ENCODE peak calls at places on chromosomes 5 and 9, in five cellular contexts. T, D, K, R and N are unnamed samples.

GRCh38 chr5:14628346-14628745 is 36.2 kb upstream of the OTULIN start:
- DNase-seq in T (peak; percentile 61), D (peak; percentile 19), K (peak; percentile 76), R (peak; percentile 67), N (peak; percentile 72)

GRCh38 chr9:96605328-96605727 is 14.3 kb downstream of the CDC14B start:
- DNase-seq in T (no peak), D (no peak), K (peak; percentile 29), R (peak; percentile 7), N (no peak)

GRCh38 chr9:94906713-94907112 is 180.2 kb downstream of the AOPEP start:
- DNase-seq in T (no peak), D (no peak), K (no peak), R (no peak), N (no peak)

GRCh38 chr5:23763170-23763569 is 255.8 kb downstream of the PRDM9 start:
- DNase-seq in T (no peak), D (no peak), K (no peak), R (no peak), N (no peak)

GRCh38 chr9:137828527-137829259 is 48.9 kb upstream of the CACNA1B start:
- DNase-seq in T (peak; percentile 30), D (no peak), K (peak; percentile 79), R (peak; percentile 52), N (peak; percentile 13)

GRCh38 chr5:122429545-122430327 is 117.7 kb downstream of the SNCAIP start:
- DNase-seq in T (no peak), D (no peak), K (peak; percentile 80), R (no peak), N (no peak)

GRCh38 chr5:143600396-143601075 is 197.1 kb upstream of the NR3C1 start:
- DNase-seq in T (no peak), D (no peak), K (no peak), R (no peak), N (peak; percentile 52)

GRCh38 chr5:138276402-138277054 is 2.1 kb upstream of the GFRA3 start:
- DNase-seq in T (no peak), D (no peak), K (peak; percentile 20), R (no peak), N (peak; percentile 11)

GRCh38 chr9:94178927-94179326 is 80.2 kb upstream of the ZNF169 start:
- DNase-seq in T (no peak), D (no peak), K (no peak), R (no peak), N (no peak)

GRCh38 chr9:28136113-28136512 is 562.8 kb upstream of the C9orf72 start:
- DNase-seq in T (no peak), D (no peak), K (peak; percentile 31), R (no peak), N (no peak)

GRCh38 chr9:112747094-112747493 is 3.5 kb upstream of the SNX30 start:
- DNase-seq in T (no peak), D (no peak), K (no peak), R (no peak), N (no peak)

GRCh38 chr5:100872409-100873190 is 30.5 kb downstream of the ST8SIA4 start:
- DNase-seq in T (no peak), D (no peak), K (no peak), R (no peak), N (no peak)

GRCh38 chr5:163978897-163979296 is 473.5 kb downstream of the MAT2B start:
- DNase-seq in T (peak; percentile 6), D (no peak), K (peak; percentile 35), R (no peak), N (peak; percentile 29)

GRCh38 chr5:149144637-149145036 is 3.3 kb downstream of the ABLIM3 start:
- DNase-seq in T (no peak), D (no peak), K (no peak), R (no peak), N (no peak)

GRCh38 chr5:153699035-153699434 is 208.6 kb downstream of the GRIA1 start:
- DNase-seq in T (no peak), D (no peak), K (no peak), R (no peak), N (peak; percentile 20)

GRCh38 chr9:92035146-92035545 is 80.1 kb downstream of the SPTLC1 start:
- DNase-seq in T (no peak), D (no peak), K (no peak), R (no peak), N (no peak)

GRCh38 chr5:10199700-10200099 is 50.0 kb downstream of the ATPSCKMT start:
- DNase-seq in T (no peak), D (no peak), K (no peak), R (no peak), N (no peak)

GRCh38 chr5:159976921-159977320 is 32.0 kb upstream of the TTC1 start:
- DNase-seq in T (no peak), D (no peak), K (no peak), R (no peak), N (no peak)

GRCh38 chr5:159972538-159973362 is 36.2 kb upstream of the TTC1 start:
- DNase-seq in T (no peak), D (no peak), K (peak; percentile 53), R (no peak), N (no peak)

GRCh38 chr5:159978358-159978757 is 30.6 kb upstream of the TTC1 start:
- DNase-seq in T (no peak), D (no peak), K (no peak), R (no peak), N (no peak)

GRCh38 chr5:159971931-159972461 is 36.9 kb upstream of the TTC1 start:
- DNase-seq in T (no peak), D (no peak), K (peak; percentile 65), R (peak; percentile 49), N (no peak)

DNA sequence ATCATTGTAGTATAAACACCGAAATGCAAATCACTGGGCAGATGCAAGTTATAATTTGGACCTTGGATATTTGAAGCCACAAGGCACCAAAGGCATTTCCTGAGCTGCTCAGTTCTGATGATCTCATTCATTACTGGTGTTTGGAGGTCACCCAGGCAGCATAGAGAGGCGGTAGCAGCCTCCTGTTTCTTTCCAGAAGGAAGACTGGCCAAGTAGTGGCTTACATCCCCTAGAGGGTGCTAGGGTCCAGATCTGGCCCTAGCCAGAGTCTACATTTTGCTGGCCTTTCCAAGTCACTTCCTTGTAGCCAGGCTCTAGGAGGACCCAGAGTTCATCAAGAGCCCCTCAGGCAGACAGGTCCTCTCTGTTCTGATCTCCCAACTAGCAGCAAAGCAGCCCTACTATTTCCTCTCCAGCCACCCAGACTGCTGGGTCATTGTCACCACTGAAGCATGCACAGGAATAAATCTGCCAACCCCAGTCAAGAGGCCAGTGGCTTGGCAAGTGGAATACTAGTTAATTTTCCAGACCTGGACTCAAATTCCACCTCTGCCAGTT is 33.4 kb upstream of the TTC1 start:
- DNase-seq in T (peak; percentile 11), D (no peak), K (peak; percentile 12), R (no peak), N (peak; percentile 69)
- TF ChIP-seq CTCF in T (peak; percentile 19), D (no peak), K (peak; percentile 15), R (no peak), N (no peak)

DNA sequence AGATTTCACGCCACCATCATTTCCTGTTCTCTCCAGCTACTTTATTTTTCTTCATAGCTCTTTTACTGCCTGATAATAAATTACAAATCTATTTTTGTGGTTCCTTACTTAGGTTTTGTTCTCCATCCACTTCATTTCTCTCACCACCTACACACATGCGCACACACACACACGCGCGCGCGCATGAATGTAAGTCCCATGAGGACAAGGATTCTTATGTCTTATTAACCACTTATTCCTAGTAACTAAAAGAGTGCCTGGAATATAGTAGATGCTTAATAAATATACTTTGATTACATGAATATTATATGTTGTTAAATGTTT is 116.5 kb downstream of the TRPM6 start:
- DNase-seq in T (no peak), D (no peak), K (no peak), R (no peak), N (no peak)
- TF ChIP-seq CTCF in T (peak; percentile 4), D (peak; percentile 0), K (peak; percentile 6), R (peak; percentile 12), N (no peak)

DNA sequence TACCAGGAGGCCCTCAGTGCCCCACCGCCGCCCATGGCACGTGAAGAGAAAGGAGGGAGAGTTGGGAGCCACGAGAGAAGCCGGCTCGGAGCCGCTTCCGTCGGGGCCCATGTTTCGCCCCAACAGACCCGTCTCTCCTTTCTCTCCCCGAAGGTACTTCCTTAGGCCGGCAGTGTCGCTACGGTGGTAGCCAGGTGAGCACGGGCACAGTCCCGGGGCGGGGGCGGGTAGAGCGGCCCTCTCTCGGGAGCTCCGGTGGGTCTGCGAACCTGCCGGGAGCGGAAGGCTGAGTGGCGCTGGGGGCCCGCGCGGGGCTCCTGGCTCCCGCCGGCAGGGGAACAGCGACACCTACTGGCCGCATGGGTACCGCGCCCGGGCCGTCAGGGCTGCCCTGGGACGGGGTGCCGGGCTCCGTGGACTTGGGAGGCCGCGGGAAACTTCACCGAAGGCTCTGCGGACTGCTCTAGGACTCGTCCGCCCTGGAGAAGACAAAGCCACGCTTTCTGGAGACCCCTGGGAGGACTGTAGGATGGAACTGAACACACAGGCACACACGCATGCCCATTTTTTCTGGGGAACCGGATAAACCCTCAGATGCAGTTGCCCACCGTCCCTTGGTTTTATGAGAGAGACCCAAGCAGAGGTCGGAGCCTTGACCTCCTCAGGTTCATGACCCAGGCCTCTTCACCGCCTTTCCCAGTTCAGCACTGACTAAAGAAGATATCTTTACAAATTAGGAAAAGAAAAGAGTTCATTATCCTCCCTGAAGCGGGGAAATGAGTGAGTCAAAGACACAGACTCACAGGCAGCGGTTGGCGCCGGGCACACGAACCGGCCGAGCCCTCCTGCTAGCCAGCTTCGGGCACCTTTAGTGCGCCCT is 202.5 kb downstream of the MEF2C start:
- DNase-seq in T (peak; percentile 75), D (peak; percentile 71), K (peak; percentile 84), R (peak; percentile 95), N (peak; percentile 51)
- TF ChIP-seq CTCF in T (peak; percentile 78), D (peak; percentile 95), K (peak; percentile 81), R (peak; percentile 98), N (peak; percentile 95)

GRCh38 chr5:88140863-88141694 is 127.6 kb downstream of the TMEM161B start:
- DNase-seq in T (peak; percentile 96), D (peak; percentile 96), K (peak; percentile 99), R (peak; percentile 99), N (peak; percentile 86)

GRCh38 chr5:88141695-88141979 is 127.0 kb downstream of the TMEM161B start:
- DNase-seq in T (no peak), D (no peak), K (no peak), R (no peak), N (no peak)

GRCh38 chr5:88142801-88143692 is 125.6 kb downstream of the TMEM161B start:
- DNase-seq in T (no peak), D (peak; percentile 67), K (peak; percentile 34), R (no peak), N (no peak)

GRCh38 chr5:88143693-88144218 is 124.9 kb downstream of the TMEM161B start:
- DNase-seq in T (no peak), D (no peak), K (peak; percentile 3), R (no peak), N (no peak)

DNA sequence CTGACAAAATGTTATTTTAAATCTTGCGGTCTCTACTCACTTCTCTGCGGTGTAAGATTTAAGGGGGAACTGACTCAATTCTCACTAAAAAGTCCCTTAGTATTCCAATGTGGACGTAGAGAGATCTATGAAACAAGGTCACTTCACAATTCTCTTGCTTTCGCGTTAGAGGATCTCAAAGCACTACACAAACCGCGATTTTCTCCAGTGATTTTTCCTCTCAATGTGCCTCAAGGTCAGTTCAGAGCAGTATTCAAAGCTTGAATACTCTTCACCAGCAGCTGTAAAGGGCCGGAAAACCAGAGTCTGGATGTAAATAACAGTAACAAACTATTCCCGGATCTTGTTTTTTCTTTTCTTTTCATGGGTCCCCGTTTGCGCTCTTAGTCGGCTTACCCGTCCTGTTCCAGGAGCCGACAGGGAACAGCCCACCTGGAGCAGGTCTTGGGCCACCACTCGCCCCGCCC is 128.2 kb downstream of the TMEM161B start:
- DNase-seq in T (no peak), D (no peak), K (peak; percentile 94), R (peak; percentile 31), N (no peak)
- TF ChIP-seq CTCF in T (no peak), D (no peak), K (no peak), R (no peak), N (no peak)

GRCh38 chr9:37309136-37309535 is 113.4 kb upstream of the GRHPR start:
- DNase-seq in T (peak; percentile 72), D (no peak), K (peak; percentile 65), R (no peak), N (peak; percentile 32)
- TF ChIP-seq CTCF in T (peak; percentile 73), D (peak; percentile 11), K (peak; percentile 64), R (no peak), N (no peak)

GRCh38 chr5:118377420-118377819 is 610.9 kb downstream of the DTWD2 start:
- DNase-seq in T (no peak), D (no peak), K (no peak), R (no peak), N (no peak)
- TF ChIP-seq CTCF in T (no peak), D (no peak), K (no peak), R (no peak), N (no peak)